ENCODE peak calls at places on chromosomes 3 and 15, in ten cellular contexts. F, A, X, L, D, Q, V, J, H and M are unnamed samples.

GRCh38 chr3:57112206-57112605 is 51.7 kb downstream of the SPATA12 start:
- DNase-seq in X (no peak), H (no peak), Q (no peak), D (peak; percentile 60), F (no peak), A (no peak), L (no peak), V (no peak), J (no peak), M (no peak)

GRCh38 chr3:131283862-131284261 is 97.7 kb upstream of the NUDT16 start:
- DNase-seq in J (no peak), F (no peak), V (no peak), D (no peak), H (no peak), A (no peak), L (no peak), Q (no peak), X (peak; percentile 13), M (peak; percentile 34)

GRCh38 chr3:146382386-146382785 is 87.0 kb downstream of the PLSCR2 start:
- DNase-seq in F (no peak), D (peak; percentile 3), H (peak; percentile 16), A (peak; percentile 15), J (no peak), L (peak; percentile 41), V (no peak), X (peak; percentile 52), Q (peak; percentile 14), M (peak; percentile 67)

GRCh38 chr15:64004582-64004981 is 41.7 kb downstream of the DAPK2 start:
- DNase-seq in L (peak; percentile 80), D (no peak), H (no peak), Q (peak; percentile 38), V (no peak), X (peak; percentile 96), J (no peak), F (no peak), A (no peak), M (peak; percentile 71)

GRCh38 chr15:77507911-77508310 is 87.2 kb downstream of the HMG20A start:
- DNase-seq in Q (no peak), A (no peak), F (no peak), H (peak; percentile 34), D (peak; percentile 22), J (no peak), L (no peak), X (peak; percentile 71), V (peak; percentile 43), M (peak; percentile 63)

GRCh38 chr15:90336705-90337141 is 15.4 kb upstream of the ZNF774 start:
- DNase-seq in L (no peak), A (no peak), V (no peak), X (peak; percentile 96), J (peak; percentile 92), H (no peak), D (no peak), Q (peak; percentile 96), F (no peak), M (peak; percentile 85)

GRCh38 chr15:94042163-94042954 is 189.0 kb upstream of the MCTP2 start:
- DNase-seq in A (no peak), H (no peak), X (peak; percentile 78), D (no peak), J (no peak), L (no peak), F (no peak), V (no peak), Q (peak; percentile 6), M (no peak)

GRCh38 chr3:127050733-127051132 is 67.8 kb downstream of the PLXNA1 start:
- DNase-seq in V (no peak), A (no peak), F (no peak), J (no peak), D (no peak), X (no peak), Q (no peak), L (no peak), H (no peak), M (no peak)

GRCh38 chr3:181709537-181710279 is 2.0 kb upstream of the SOX2 start:
- DNase-seq in F (peak; percentile 76), H (peak; percentile 23), L (peak; percentile 77), D (no peak), Q (peak; percentile 41), A (no peak), J (peak; percentile 55), X (peak; percentile 63), V (peak; percentile 64), M (peak; percentile 76)

GRCh38 chr15:39957481-39957880 is 23.6 kb downstream of the EIF2AK4 start:
- DNase-seq in H (no peak), F (no peak), L (no peak), J (no peak), V (no peak), X (no peak), D (no peak), A (no peak), Q (no peak), M (no peak)

GRCh38 chr3:61378321-61378720 is 127.1 kb upstream of the FHIT start:
- DNase-seq in V (no peak), Q (no peak), J (no peak), H (no peak), F (no peak), X (no peak), L (no peak), D (no peak), A (no peak), M (no peak)

GRCh38 chr3:126056681-126057546 is 27.0 kb downstream of the SLC41A3 start:
- DNase-seq in Q (peak; percentile 18), F (no peak), L (no peak), H (no peak), A (no peak), J (no peak), X (peak; percentile 92), D (peak; percentile 24), V (no peak), M (peak; percentile 23)

GRCh38 chr15:71275098-71275497 is 159.8 kb downstream of the THSD4 start:
- DNase-seq in L (no peak), X (peak; percentile 89), A (no peak), D (no peak), J (no peak), H (peak; percentile 67), F (no peak), V (no peak), Q (peak; percentile 93), M (peak; percentile 91)

GRCh38 chr3:8702560-8702959 is 31.0 kb upstream of the CAV3 start:
- DNase-seq in X (no peak), J (no peak), L (no peak), A (no peak), V (no peak), D (peak; percentile 65), Q (no peak), H (no peak), F (no peak), M (no peak)

GRCh38 chr3:156997351-156997750 is 162.6 kb downstream of the CCNL1 start:
- DNase-seq in Q (peak; percentile 37), D (no peak), A (no peak), F (no peak), X (peak; percentile 37), V (no peak), H (peak; percentile 30), L (no peak), J (no peak), M (peak; percentile 72)

GRCh38 chr3:86257955-86258641 is 732.9 kb downstream of the VGLL3 start:
- DNase-seq in D (no peak), V (no peak), H (no peak), Q (no peak), F (no peak), J (no peak), X (no peak), A (no peak), L (no peak), M (no peak)

GRCh38 chr3:189119947-189120346 is 51.8 kb upstream of the TPRG1 start:
- DNase-seq in J (no peak), D (no peak), F (no peak), H (no peak), V (no peak), L (no peak), Q (no peak), A (no peak), X (no peak), M (no peak)

GRCh38 chr3:170536712-170537111 is 49.2 kb downstream of the SLC7A14 start:
- DNase-seq in X (peak; percentile 30), D (no peak), A (no peak), V (no peak), H (no peak), Q (peak; percentile 59), J (no peak), F (peak; percentile 21), L (no peak), M (no peak)

GRCh38 chr15:67548532-67548852 is 6.0 kb downstream of the MAP2K5 start:
- DNase-seq in D (no peak), X (no peak), H (no peak), Q (no peak), J (no peak), V (no peak), A (no peak), F (no peak), L (no peak), M (no peak)

GRCh38 chr15:29857196-29857595 is 34.9 kb upstream of the TJP1 start:
- DNase-seq in A (no peak), D (no peak), L (no peak), V (no peak), X (peak; percentile 31), F (no peak), J (no peak), H (no peak), Q (no peak), M (no peak)

GRCh38 chr15:80162059-80162554 is 9.3 kb downstream of the FAH start:
- DNase-seq in F (no peak), J (no peak), X (no peak), D (peak; percentile 8), H (peak; percentile 83), V (no peak), L (no peak), Q (no peak), A (no peak), M (no peak)

GRCh38 chr15:77168616-77169015 is 97.7 kb upstream of the TSPAN3 start:
- DNase-seq in J (no peak), D (no peak), V (no peak), L (no peak), X (no peak), F (no peak), H (no peak), Q (no peak), A (no peak), M (no peak)